ENCODE peak calls at places on chromosomes 2 and 18, in nine cellular contexts. One of them, this sample, is unnamed.

GRCh38 chr2:80312282-80312839 is 7.8 kb upstream of the LRRTM1 start:
- DNase-seq in BJ: no peak
- DNase-seq in astrocyte of the spinal cord: no peak
- DNase-seq in AG10803: no peak
- DNase-seq in K562: no peak
- DNase-seq in SK-N-SH: no peak
- DNase-seq in dorsolateral prefrontal cortex: no peak
- DNase-seq in GM10248: no peak
- DNase-seq in right atrium auricular region: no peak
- DNase-seq in this sample: no peak

GRCh38 chr2:151999058-151999457 is 99.8 kb downstream of the CACNB4 start:
- DNase-seq in BJ: no peak
- DNase-seq in astrocyte of the spinal cord: peak; percentile 14
- DNase-seq in AG10803: peak; percentile 39
- DNase-seq in K562: peak; percentile 88
- DNase-seq in SK-N-SH: peak; percentile 72
- DNase-seq in dorsolateral prefrontal cortex: peak; percentile 41
- DNase-seq in GM10248: peak; percentile 73
- DNase-seq in right atrium auricular region: peak; percentile 59
- DNase-seq in this sample: no peak

GRCh38 chr2:197952540-197953202 is 148.3 kb downstream of the PLCL1 start:
- DNase-seq in BJ: no peak
- DNase-seq in astrocyte of the spinal cord: peak; percentile 17
- DNase-seq in AG10803: no peak
- DNase-seq in K562: no peak
- DNase-seq in SK-N-SH: no peak
- DNase-seq in dorsolateral prefrontal cortex: no peak
- DNase-seq in GM10248: no peak
- DNase-seq in right atrium auricular region: no peak
- DNase-seq in this sample: no peak

GRCh38 chr2:46645681-46646162 is 166.4 kb downstream of the TMEM247 start:
- DNase-seq in BJ: peak; percentile 87
- DNase-seq in astrocyte of the spinal cord: peak; percentile 80
- DNase-seq in AG10803: peak; percentile 95
- DNase-seq in K562: no peak
- DNase-seq in SK-N-SH: no peak
- DNase-seq in dorsolateral prefrontal cortex: no peak
- DNase-seq in GM10248: no peak
- DNase-seq in right atrium auricular region: peak; percentile 73
- DNase-seq in this sample: no peak

GRCh38 chr2:27497288-27497627 is 619 bp downstream of the GCKR start:
- DNase-seq in BJ: no peak
- DNase-seq in astrocyte of the spinal cord: no peak
- DNase-seq in AG10803: no peak
- DNase-seq in K562: no peak
- DNase-seq in SK-N-SH: no peak
- DNase-seq in dorsolateral prefrontal cortex: no peak
- DNase-seq in GM10248: no peak
- DNase-seq in right atrium auricular region: no peak
- DNase-seq in this sample: no peak

GRCh38 chr2:241507430-241508239 is 749 bp downstream of the STK25 start:
- DNase-seq in BJ: no peak
- DNase-seq in astrocyte of the spinal cord: peak; percentile 35
- DNase-seq in AG10803: peak; percentile 29
- DNase-seq in K562: peak; percentile 49
- DNase-seq in SK-N-SH: peak; percentile 91
- DNase-seq in dorsolateral prefrontal cortex: peak; percentile 25
- DNase-seq in GM10248: peak; percentile 66
- DNase-seq in right atrium auricular region: no peak
- DNase-seq in this sample: no peak

GRCh38 chr2:147352775-147353381 is 492.0 kb upstream of the ACVR2A start:
- DNase-seq in BJ: no peak
- DNase-seq in astrocyte of the spinal cord: no peak
- DNase-seq in AG10803: no peak
- DNase-seq in K562: no peak
- DNase-seq in SK-N-SH: no peak
- DNase-seq in dorsolateral prefrontal cortex: no peak
- DNase-seq in GM10248: no peak
- DNase-seq in right atrium auricular region: no peak
- DNase-seq in this sample: no peak

GRCh38 chr2:179340678-179341077 is 76.0 kb upstream of the SESTD1 start:
- DNase-seq in BJ: no peak
- DNase-seq in astrocyte of the spinal cord: peak; percentile 37
- DNase-seq in AG10803: peak; percentile 77
- DNase-seq in K562: no peak
- DNase-seq in SK-N-SH: no peak
- DNase-seq in dorsolateral prefrontal cortex: no peak
- DNase-seq in GM10248: no peak
- DNase-seq in right atrium auricular region: no peak
- DNase-seq in this sample: no peak

GRCh38 chr18:40867452-40867851 is 1087.6 kb upstream of the PIK3C3 start:
- DNase-seq in BJ: peak; percentile 71
- DNase-seq in astrocyte of the spinal cord: peak; percentile 78
- DNase-seq in AG10803: peak; percentile 88
- DNase-seq in K562: no peak
- DNase-seq in SK-N-SH: no peak
- DNase-seq in dorsolateral prefrontal cortex: no peak
- DNase-seq in GM10248: no peak
- DNase-seq in right atrium auricular region: no peak
- DNase-seq in this sample: no peak

GRCh38 chr2:51028829-51029228 is 3.1 kb downstream of the NRXN1 start:
- DNase-seq in BJ: no peak
- DNase-seq in astrocyte of the spinal cord: no peak
- DNase-seq in AG10803: no peak
- DNase-seq in K562: no peak
- DNase-seq in SK-N-SH: no peak
- DNase-seq in dorsolateral prefrontal cortex: peak; percentile 39
- DNase-seq in GM10248: no peak
- DNase-seq in right atrium auricular region: no peak
- DNase-seq in this sample: no peak

GRCh38 chr18:42813570-42813969 is 301.9 kb downstream of the RIT2 start:
- DNase-seq in BJ: no peak
- DNase-seq in astrocyte of the spinal cord: no peak
- DNase-seq in AG10803: no peak
- DNase-seq in K562: no peak
- DNase-seq in SK-N-SH: no peak
- DNase-seq in dorsolateral prefrontal cortex: peak; percentile 20
- DNase-seq in GM10248: no peak
- DNase-seq in right atrium auricular region: no peak
- DNase-seq in this sample: no peak

GRCh38 chr2:600542-601386 is 76.4 kb downstream of the TMEM18 start:
- DNase-seq in BJ: no peak
- DNase-seq in astrocyte of the spinal cord: no peak
- DNase-seq in AG10803: no peak
- DNase-seq in K562: peak; percentile 52
- DNase-seq in SK-N-SH: peak; percentile 41
- DNase-seq in dorsolateral prefrontal cortex: no peak
- DNase-seq in GM10248: no peak
- DNase-seq in right atrium auricular region: no peak
- DNase-seq in this sample: no peak

GRCh38 chr2:192194065-192194865 is 468 bp downstream of the TMEFF2 start:
- DNase-seq in BJ: no peak
- DNase-seq in astrocyte of the spinal cord: peak; percentile 42
- DNase-seq in AG10803: peak; percentile 7
- DNase-seq in K562: no peak
- DNase-seq in SK-N-SH: no peak
- DNase-seq in dorsolateral prefrontal cortex: peak; percentile 52
- DNase-seq in GM10248: no peak
- DNase-seq in right atrium auricular region: peak; percentile 59
- DNase-seq in this sample: peak; percentile 70

GRCh38 chr2:31251851-31252250 is 17.9 kb downstream of the EHD3 start:
- DNase-seq in BJ: no peak
- DNase-seq in astrocyte of the spinal cord: no peak
- DNase-seq in AG10803: no peak
- DNase-seq in K562: no peak
- DNase-seq in SK-N-SH: no peak
- DNase-seq in dorsolateral prefrontal cortex: no peak
- DNase-seq in GM10248: no peak
- DNase-seq in right atrium auricular region: no peak
- DNase-seq in this sample: no peak

GRCh38 chr2:2939078-2939795 is 438.4 kb downstream of the EIPR1 start:
- DNase-seq in BJ: no peak
- DNase-seq in astrocyte of the spinal cord: no peak
- DNase-seq in AG10803: no peak
- DNase-seq in K562: no peak
- DNase-seq in SK-N-SH: peak; percentile 53
- DNase-seq in dorsolateral prefrontal cortex: peak; percentile 38
- DNase-seq in GM10248: no peak
- DNase-seq in right atrium auricular region: no peak
- DNase-seq in this sample: no peak

DNA sequence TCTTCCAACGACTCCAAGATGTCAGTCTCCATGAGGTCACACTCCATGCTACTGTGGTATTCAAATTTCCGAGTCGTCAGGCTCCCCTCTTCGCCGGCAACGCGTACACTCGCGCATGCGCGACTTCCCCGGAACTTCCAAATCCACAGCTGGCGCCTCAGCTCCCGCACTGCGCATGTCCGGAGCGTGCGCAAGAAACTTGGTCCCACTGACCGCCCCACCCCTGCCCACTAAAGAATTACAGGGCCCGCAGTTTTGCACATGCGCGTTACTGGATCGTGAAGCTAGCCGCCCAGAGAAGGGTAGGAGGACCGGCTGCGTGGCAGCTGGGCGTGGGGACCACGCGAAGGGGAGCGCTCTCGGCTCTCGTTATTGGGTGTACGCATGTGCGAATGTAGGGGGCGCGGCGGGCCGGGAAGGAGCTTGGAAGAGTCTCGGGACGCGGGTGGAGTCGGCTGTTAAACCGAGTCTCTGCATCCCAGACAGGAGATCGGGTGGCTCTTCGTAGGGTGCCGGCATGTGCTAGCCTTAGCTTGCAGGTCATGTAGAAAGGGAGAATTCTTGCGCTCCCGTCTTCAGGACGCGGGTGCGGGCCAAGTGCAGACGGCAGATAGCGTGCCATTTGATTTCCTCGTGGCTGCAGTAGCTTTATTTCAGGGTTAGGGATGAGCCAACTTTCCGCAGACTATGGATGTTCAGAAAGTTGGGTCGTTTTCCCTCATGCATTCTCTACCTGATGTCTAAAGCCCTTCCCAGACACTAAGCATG is at the start of gene FAM98A:
- DNase-seq in BJ: peak; percentile 97
- DNase-seq in astrocyte of the spinal cord: peak; percentile 100
- DNase-seq in AG10803: peak; percentile 99
- DNase-seq in K562: peak; percentile 96
- DNase-seq in SK-N-SH: peak; percentile 98
- DNase-seq in dorsolateral prefrontal cortex: peak; percentile 98
- DNase-seq in GM10248: peak; percentile 97
- DNase-seq in right atrium auricular region: peak; percentile 99
- DNase-seq in this sample: peak; percentile 99
- TF ChIP-seq CTCF in BJ: peak; percentile 26
- TF ChIP-seq CTCF in astrocyte of the spinal cord: peak; percentile 12
- TF ChIP-seq CTCF in AG10803: peak; percentile 20
- TF ChIP-seq CTCF in K562: no peak
- TF ChIP-seq CTCF in SK-N-SH: peak; percentile 24
- TF ChIP-seq CTCF in dorsolateral prefrontal cortex: peak; percentile 51
- TF ChIP-seq CTCF in GM10248: no peak
- TF ChIP-seq CTCF in right atrium auricular region: peak; percentile 42
- TF ChIP-seq CTCF in this sample: peak; percentile 18

DNA sequence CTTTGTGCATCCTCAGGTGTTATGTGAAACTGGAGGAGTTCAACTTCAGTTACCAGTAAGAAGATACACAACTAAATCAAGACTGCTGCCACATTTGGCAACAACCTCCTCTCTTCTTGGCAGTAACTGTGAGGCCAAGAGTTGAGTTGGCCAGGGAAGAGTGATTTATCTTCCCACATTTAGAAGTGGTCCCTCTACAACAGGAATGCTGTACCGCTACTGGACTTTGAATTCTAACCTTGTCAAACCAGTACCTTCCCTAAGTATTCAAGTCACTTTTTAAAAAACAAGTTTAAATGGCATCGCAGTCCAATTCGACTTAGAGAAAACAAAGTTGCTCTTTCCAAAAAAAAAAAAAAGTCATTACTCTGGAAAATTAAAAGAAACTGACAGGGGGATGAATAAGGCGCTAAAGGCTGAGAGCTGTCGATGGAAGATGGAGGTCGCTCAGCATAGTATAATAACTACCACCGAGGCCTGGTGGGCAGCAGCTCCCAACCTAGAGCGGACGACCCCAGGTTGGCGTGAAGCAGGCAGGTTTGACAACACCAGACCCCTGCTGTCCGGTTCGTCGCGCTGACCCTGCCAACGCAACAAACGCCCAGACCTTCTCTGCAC is 1.0 kb downstream of the MAP4K3 start:
- DNase-seq in BJ: no peak
- DNase-seq in astrocyte of the spinal cord: peak; percentile 62
- DNase-seq in AG10803: peak; percentile 74
- DNase-seq in K562: peak; percentile 13
- DNase-seq in SK-N-SH: peak; percentile 73
- DNase-seq in dorsolateral prefrontal cortex: no peak
- DNase-seq in GM10248: no peak
- DNase-seq in right atrium auricular region: peak; percentile 59
- DNase-seq in this sample: no peak
- TF ChIP-seq CTCF in BJ: peak; percentile 1
- TF ChIP-seq CTCF in astrocyte of the spinal cord: no peak
- TF ChIP-seq CTCF in AG10803: no peak
- TF ChIP-seq CTCF in K562: no peak
- TF ChIP-seq CTCF in SK-N-SH: no peak
- TF ChIP-seq CTCF in dorsolateral prefrontal cortex: no peak
- TF ChIP-seq CTCF in GM10248: no peak
- TF ChIP-seq CTCF in right atrium auricular region: no peak
- TF ChIP-seq CTCF in this sample: no peak

DNA sequence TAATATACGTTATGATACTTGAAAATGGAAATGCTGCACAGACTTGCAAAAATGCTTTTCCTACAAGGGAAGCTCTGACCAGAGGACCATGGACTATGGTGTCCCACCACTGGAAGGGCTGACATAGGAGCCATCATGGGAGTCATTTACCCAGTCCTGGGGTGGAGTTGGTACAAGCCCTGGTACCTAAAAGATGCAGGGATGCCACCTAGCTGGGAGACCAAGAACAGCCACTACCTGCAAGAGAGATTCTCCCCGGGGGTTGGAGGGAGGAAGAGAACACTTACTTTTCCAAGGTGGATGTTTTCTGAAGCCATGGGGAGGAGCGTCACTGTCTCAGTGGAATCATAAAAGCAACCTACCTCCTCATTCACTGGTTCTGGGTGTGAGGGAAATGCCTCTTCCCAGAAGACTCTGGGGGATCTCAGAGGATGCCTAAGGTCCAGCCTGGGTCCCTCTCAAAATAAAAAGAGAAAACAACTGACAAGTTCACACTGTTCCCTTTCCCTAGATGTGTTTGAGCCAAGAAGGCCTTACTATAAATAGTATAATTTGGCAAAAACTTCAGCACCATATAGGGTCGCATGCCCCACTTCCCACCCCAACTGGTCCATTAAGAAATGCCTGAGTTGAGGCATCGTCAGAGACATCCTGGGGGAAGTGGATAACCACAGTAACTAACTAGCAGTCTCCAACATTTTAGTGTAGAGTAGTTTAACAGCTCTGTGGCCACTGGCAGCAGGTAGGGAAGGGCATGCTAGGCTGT is 39.9 kb downstream of the REEP1 start:
- DNase-seq in BJ: no peak
- DNase-seq in astrocyte of the spinal cord: no peak
- DNase-seq in AG10803: no peak
- DNase-seq in K562: no peak
- DNase-seq in SK-N-SH: no peak
- DNase-seq in dorsolateral prefrontal cortex: no peak
- DNase-seq in GM10248: peak; percentile 61
- DNase-seq in right atrium auricular region: no peak
- DNase-seq in this sample: no peak
- TF ChIP-seq CTCF in BJ: peak; percentile 15
- TF ChIP-seq CTCF in astrocyte of the spinal cord: peak; percentile 16
- TF ChIP-seq CTCF in AG10803: no peak
- TF ChIP-seq CTCF in K562: peak; percentile 36
- TF ChIP-seq CTCF in SK-N-SH: peak; percentile 9
- TF ChIP-seq CTCF in dorsolateral prefrontal cortex: no peak
- TF ChIP-seq CTCF in GM10248: no peak
- TF ChIP-seq CTCF in right atrium auricular region: peak; percentile 53
- TF ChIP-seq CTCF in this sample: no peak

GRCh38 chr2:109615637-109616144 is 1.5 kb downstream of the SOWAHC start:
- DNase-seq in BJ: no peak
- DNase-seq in astrocyte of the spinal cord: no peak
- DNase-seq in AG10803: no peak
- DNase-seq in K562: no peak
- DNase-seq in SK-N-SH: no peak
- DNase-seq in dorsolateral prefrontal cortex: no peak
- DNase-seq in GM10248: no peak
- DNase-seq in right atrium auricular region: no peak
- DNase-seq in this sample: no peak
- TF ChIP-seq CTCF in BJ: peak; percentile 41
- TF ChIP-seq CTCF in astrocyte of the spinal cord: no peak
- TF ChIP-seq CTCF in AG10803: no peak
- TF ChIP-seq CTCF in K562: no peak
- TF ChIP-seq CTCF in SK-N-SH: no peak
- TF ChIP-seq CTCF in dorsolateral prefrontal cortex: no peak
- TF ChIP-seq CTCF in GM10248: no peak
- TF ChIP-seq CTCF in right atrium auricular region: no peak
- TF ChIP-seq CTCF in this sample: peak; percentile 37

This sample was measured in type B pancreatic cell.